ENCODE peak calls at places on chromosome 6, in eight cellular contexts. One of them, this sample, is unnamed.

GRCh38 chr6:21294144-21294543 is 299.4 kb upstream of the SOX4 start:
- DNase-seq in hepatic stellate cell: no peak
- DNase-seq in astrocyte of the spinal cord: no peak
- DNase-seq in RPMI7951: no peak
- DNase-seq in activated T-cell treated with anti-CD3 and anti-CD28 coated beads, Interleukin-2, amount 50 U/mL, for 72 hours: no peak
- DNase-seq in NCI-H774: no peak
- DNase-seq in right cardiac atrium: no peak
- DNase-seq in brain microvascular endothelial cell: no peak
- DNase-seq in this sample: no peak

GRCh38 chr6:13445005-13445743 is 42.2 kb downstream of the GFOD1 start:
- DNase-seq in right cardiac atrium: peak; percentile 82
- DNase-seq in activated T-cell treated with anti-CD3 and anti-CD28 coated beads, Interleukin-2, amount 50 U/mL, for 72 hours: no peak
- DNase-seq in RPMI7951: no peak
- DNase-seq in astrocyte of the spinal cord: no peak
- DNase-seq in hepatic stellate cell: no peak
- DNase-seq in NCI-H774: peak; percentile 52
- DNase-seq in brain microvascular endothelial cell: peak; percentile 27
- DNase-seq in this sample: peak; percentile 60

GRCh38 chr6:110233769-110234374 is 53.6 kb downstream of the CDC40 start:
- DNase-seq in astrocyte of the spinal cord: peak; percentile 32
- DNase-seq in activated T-cell treated with anti-CD3 and anti-CD28 coated beads, Interleukin-2, amount 50 U/mL, for 72 hours: no peak
- DNase-seq in brain microvascular endothelial cell: no peak
- DNase-seq in NCI-H774: no peak
- DNase-seq in right cardiac atrium: no peak
- DNase-seq in RPMI7951: peak; percentile 51
- DNase-seq in hepatic stellate cell: peak; percentile 30
- DNase-seq in this sample: no peak

GRCh38 chr6:15715851-15716250 is 53.0 kb upstream of the DTNBP1 start:
- DNase-seq in astrocyte of the spinal cord: no peak
- DNase-seq in brain microvascular endothelial cell: no peak
- DNase-seq in RPMI7951: no peak
- DNase-seq in NCI-H774: no peak
- DNase-seq in hepatic stellate cell: no peak
- DNase-seq in right cardiac atrium: no peak
- DNase-seq in activated T-cell treated with anti-CD3 and anti-CD28 coated beads, Interleukin-2, amount 50 U/mL, for 72 hours: no peak
- DNase-seq in this sample: no peak

GRCh38 chr6:43143235-43144124 is 27.6 kb upstream of the SRF start:
- DNase-seq in NCI-H774: peak; percentile 53
- DNase-seq in brain microvascular endothelial cell: peak; percentile 80
- DNase-seq in activated T-cell treated with anti-CD3 and anti-CD28 coated beads, Interleukin-2, amount 50 U/mL, for 72 hours: peak; percentile 88
- DNase-seq in hepatic stellate cell: peak; percentile 96
- DNase-seq in RPMI7951: peak; percentile 87
- DNase-seq in astrocyte of the spinal cord: peak; percentile 92
- DNase-seq in right cardiac atrium: peak; percentile 96
- DNase-seq in this sample: peak; percentile 63

GRCh38 chr6:144957236-144957937 is 672.3 kb downstream of the UTRN start:
- DNase-seq in astrocyte of the spinal cord: peak; percentile 20
- DNase-seq in brain microvascular endothelial cell: peak; percentile 22
- DNase-seq in RPMI7951: no peak
- DNase-seq in NCI-H774: no peak
- DNase-seq in right cardiac atrium: no peak
- DNase-seq in hepatic stellate cell: no peak
- DNase-seq in activated T-cell treated with anti-CD3 and anti-CD28 coated beads, Interleukin-2, amount 50 U/mL, for 72 hours: no peak
- DNase-seq in this sample: no peak

GRCh38 chr6:56965126-56965525 is 10.2 kb downstream of the BEND6 start:
- DNase-seq in brain microvascular endothelial cell: no peak
- DNase-seq in hepatic stellate cell: no peak
- DNase-seq in astrocyte of the spinal cord: no peak
- DNase-seq in activated T-cell treated with anti-CD3 and anti-CD28 coated beads, Interleukin-2, amount 50 U/mL, for 72 hours: no peak
- DNase-seq in RPMI7951: no peak
- DNase-seq in NCI-H774: no peak
- DNase-seq in right cardiac atrium: no peak
- DNase-seq in this sample: no peak

GRCh38 chr6:160679402-160679769 is 15.3 kb upstream of the LPA start:
- DNase-seq in right cardiac atrium: no peak
- DNase-seq in brain microvascular endothelial cell: no peak
- DNase-seq in activated T-cell treated with anti-CD3 and anti-CD28 coated beads, Interleukin-2, amount 50 U/mL, for 72 hours: no peak
- DNase-seq in NCI-H774: no peak
- DNase-seq in astrocyte of the spinal cord: no peak
- DNase-seq in RPMI7951: no peak
- DNase-seq in hepatic stellate cell: no peak
- DNase-seq in this sample: no peak

GRCh38 chr6:135496805-135497411 is 632 bp downstream of the AHI1 start:
- DNase-seq in NCI-H774: no peak
- DNase-seq in brain microvascular endothelial cell: no peak
- DNase-seq in hepatic stellate cell: no peak
- DNase-seq in astrocyte of the spinal cord: peak; percentile 23
- DNase-seq in activated T-cell treated with anti-CD3 and anti-CD28 coated beads, Interleukin-2, amount 50 U/mL, for 72 hours: no peak
- DNase-seq in RPMI7951: no peak
- DNase-seq in right cardiac atrium: no peak
- DNase-seq in this sample: no peak

GRCh38 chr6:64908104-64908503 is 798.9 kb downstream of the EYS start:
- DNase-seq in astrocyte of the spinal cord: no peak
- DNase-seq in right cardiac atrium: peak; percentile 40
- DNase-seq in activated T-cell treated with anti-CD3 and anti-CD28 coated beads, Interleukin-2, amount 50 U/mL, for 72 hours: no peak
- DNase-seq in brain microvascular endothelial cell: no peak
- DNase-seq in hepatic stellate cell: no peak
- DNase-seq in RPMI7951: no peak
- DNase-seq in NCI-H774: no peak
- DNase-seq in this sample: no peak

GRCh38 chr6:71446084-71446869 is 157.7 kb downstream of the OGFRL1 start:
- DNase-seq in NCI-H774: no peak
- DNase-seq in RPMI7951: peak; percentile 39
- DNase-seq in brain microvascular endothelial cell: no peak
- DNase-seq in activated T-cell treated with anti-CD3 and anti-CD28 coated beads, Interleukin-2, amount 50 U/mL, for 72 hours: no peak
- DNase-seq in astrocyte of the spinal cord: no peak
- DNase-seq in hepatic stellate cell: no peak
- DNase-seq in right cardiac atrium: no peak
- DNase-seq in this sample: no peak

GRCh38 chr6:111872521-111873177 is 603 bp downstream of the FYN start:
- DNase-seq in activated T-cell treated with anti-CD3 and anti-CD28 coated beads, Interleukin-2, amount 50 U/mL, for 72 hours: peak; percentile 65
- DNase-seq in NCI-H774: peak; percentile 82
- DNase-seq in hepatic stellate cell: peak; percentile 40
- DNase-seq in brain microvascular endothelial cell: peak; percentile 32
- DNase-seq in astrocyte of the spinal cord: peak; percentile 66
- DNase-seq in right cardiac atrium: peak; percentile 81
- DNase-seq in RPMI7951: no peak
- DNase-seq in this sample: peak; percentile 68

GRCh38 chr6:118697554-118697953 is 46.2 kb upstream of the CEP85L start:
- DNase-seq in brain microvascular endothelial cell: no peak
- DNase-seq in astrocyte of the spinal cord: no peak
- DNase-seq in right cardiac atrium: no peak
- DNase-seq in activated T-cell treated with anti-CD3 and anti-CD28 coated beads, Interleukin-2, amount 50 U/mL, for 72 hours: no peak
- DNase-seq in RPMI7951: no peak
- DNase-seq in NCI-H774: no peak
- DNase-seq in hepatic stellate cell: no peak
- DNase-seq in this sample: no peak

GRCh38 chr6:95431637-95432228 is 145.6 kb upstream of the MANEA start:
- DNase-seq in NCI-H774: peak; percentile 56
- DNase-seq in astrocyte of the spinal cord: peak; percentile 53
- DNase-seq in activated T-cell treated with anti-CD3 and anti-CD28 coated beads, Interleukin-2, amount 50 U/mL, for 72 hours: peak; percentile 12
- DNase-seq in hepatic stellate cell: peak; percentile 0
- DNase-seq in RPMI7951: peak; percentile 24
- DNase-seq in right cardiac atrium: no peak
- DNase-seq in brain microvascular endothelial cell: peak; percentile 32
- DNase-seq in this sample: peak; percentile 33

GRCh38 chr6:56366112-56366852 is 118.9 kb upstream of the COL21A1 start:
- DNase-seq in hepatic stellate cell: no peak
- DNase-seq in right cardiac atrium: no peak
- DNase-seq in astrocyte of the spinal cord: no peak
- DNase-seq in RPMI7951: no peak
- DNase-seq in brain microvascular endothelial cell: no peak
- DNase-seq in NCI-H774: no peak
- DNase-seq in activated T-cell treated with anti-CD3 and anti-CD28 coated beads, Interleukin-2, amount 50 U/mL, for 72 hours: no peak
- DNase-seq in this sample: no peak

GRCh38 chr6:46655803-46656202 is 3.0 kb downstream of the SLC25A27 start:
- DNase-seq in brain microvascular endothelial cell: no peak
- DNase-seq in right cardiac atrium: no peak
- DNase-seq in astrocyte of the spinal cord: no peak
- DNase-seq in NCI-H774: no peak
- DNase-seq in activated T-cell treated with anti-CD3 and anti-CD28 coated beads, Interleukin-2, amount 50 U/mL, for 72 hours: no peak
- DNase-seq in hepatic stellate cell: no peak
- DNase-seq in RPMI7951: peak; percentile 15
- DNase-seq in this sample: no peak

GRCh38 chr6:25278557-25278913 is 639 bp upstream of the CARMIL1 start:
- DNase-seq in RPMI7951: no peak
- DNase-seq in activated T-cell treated with anti-CD3 and anti-CD28 coated beads, Interleukin-2, amount 50 U/mL, for 72 hours: no peak
- DNase-seq in right cardiac atrium: no peak
- DNase-seq in astrocyte of the spinal cord: no peak
- DNase-seq in brain microvascular endothelial cell: peak; percentile 31
- DNase-seq in hepatic stellate cell: no peak
- DNase-seq in NCI-H774: no peak
- DNase-seq in this sample: peak; percentile 25

GRCh38 chr6:5172057-5172683 is 87.0 kb downstream of the PPP1R3G start:
- DNase-seq in RPMI7951: no peak
- DNase-seq in brain microvascular endothelial cell: no peak
- DNase-seq in astrocyte of the spinal cord: no peak
- DNase-seq in hepatic stellate cell: no peak
- DNase-seq in right cardiac atrium: no peak
- DNase-seq in activated T-cell treated with anti-CD3 and anti-CD28 coated beads, Interleukin-2, amount 50 U/mL, for 72 hours: no peak
- DNase-seq in NCI-H774: no peak
- DNase-seq in this sample: peak; percentile 53

GRCh38 chr6:88992741-88993557 is 29.5 kb upstream of the RNGTT start:
- DNase-seq in astrocyte of the spinal cord: no peak
- DNase-seq in brain microvascular endothelial cell: no peak
- DNase-seq in RPMI7951: no peak
- DNase-seq in activated T-cell treated with anti-CD3 and anti-CD28 coated beads, Interleukin-2, amount 50 U/mL, for 72 hours: no peak
- DNase-seq in NCI-H774: no peak
- DNase-seq in hepatic stellate cell: no peak
- DNase-seq in right cardiac atrium: no peak
- DNase-seq in this sample: no peak

GRCh38 chr6:22147983-22148797 is 148.6 kb downstream of the PRL start:
- DNase-seq in RPMI7951: peak; percentile 84
- DNase-seq in activated T-cell treated with anti-CD3 and anti-CD28 coated beads, Interleukin-2, amount 50 U/mL, for 72 hours: no peak
- DNase-seq in brain microvascular endothelial cell: peak; percentile 90
- DNase-seq in NCI-H774: peak; percentile 71
- DNase-seq in astrocyte of the spinal cord: peak; percentile 90
- DNase-seq in hepatic stellate cell: peak; percentile 50
- DNase-seq in right cardiac atrium: peak; percentile 55
- DNase-seq in this sample: peak; percentile 69

GRCh38 chr6:132466952-132467351 is 46.0 kb downstream of the STX7 start:
- DNase-seq in astrocyte of the spinal cord: no peak
- DNase-seq in brain microvascular endothelial cell: no peak
- DNase-seq in right cardiac atrium: no peak
- DNase-seq in hepatic stellate cell: no peak
- DNase-seq in NCI-H774: no peak
- DNase-seq in RPMI7951: no peak
- DNase-seq in activated T-cell treated with anti-CD3 and anti-CD28 coated beads, Interleukin-2, amount 50 U/mL, for 72 hours: no peak
- DNase-seq in this sample: no peak

GRCh38 chr6:158372570-158372969 is 60.3 kb downstream of the TULP4 start:
- DNase-seq in astrocyte of the spinal cord: no peak
- DNase-seq in brain microvascular endothelial cell: no peak
- DNase-seq in hepatic stellate cell: no peak
- DNase-seq in right cardiac atrium: no peak
- DNase-seq in NCI-H774: no peak
- DNase-seq in activated T-cell treated with anti-CD3 and anti-CD28 coated beads, Interleukin-2, amount 50 U/mL, for 72 hours: no peak
- DNase-seq in RPMI7951: no peak
- DNase-seq in this sample: no peak

GRCh38 chr6:145813285-145814034 is 1.1 kb downstream of the FBXO30 start:
- DNase-seq in RPMI7951: peak; percentile 73
- DNase-seq in right cardiac atrium: no peak
- DNase-seq in brain microvascular endothelial cell: peak; percentile 27
- DNase-seq in NCI-H774: peak; percentile 33
- DNase-seq in activated T-cell treated with anti-CD3 and anti-CD28 coated beads, Interleukin-2, amount 50 U/mL, for 72 hours: no peak
- DNase-seq in astrocyte of the spinal cord: peak; percentile 73
- DNase-seq in hepatic stellate cell: peak; percentile 11
- DNase-seq in this sample: peak; percentile 49

GRCh38 chr6:149924933-149925252 is 2.0 kb upstream of the RAET1G start:
- DNase-seq in brain microvascular endothelial cell: no peak
- DNase-seq in right cardiac atrium: no peak
- DNase-seq in NCI-H774: no peak
- DNase-seq in RPMI7951: no peak
- DNase-seq in astrocyte of the spinal cord: no peak
- DNase-seq in activated T-cell treated with anti-CD3 and anti-CD28 coated beads, Interleukin-2, amount 50 U/mL, for 72 hours: no peak
- DNase-seq in hepatic stellate cell: no peak
- DNase-seq in this sample: no peak

GRCh38 chr6:121333196-121333595 is 1.1 kb downstream of the TBC1D32 start:
- DNase-seq in brain microvascular endothelial cell: no peak
- DNase-seq in hepatic stellate cell: no peak
- DNase-seq in RPMI7951: no peak
- DNase-seq in NCI-H774: no peak
- DNase-seq in right cardiac atrium: no peak
- DNase-seq in astrocyte of the spinal cord: no peak
- DNase-seq in activated T-cell treated with anti-CD3 and anti-CD28 coated beads, Interleukin-2, amount 50 U/mL, for 72 hours: no peak
- DNase-seq in this sample: no peak

GRCh38 chr6:169965239-169965638 is 213.8 kb downstream of the ERMARD start:
- DNase-seq in brain microvascular endothelial cell: no peak
- DNase-seq in activated T-cell treated with anti-CD3 and anti-CD28 coated beads, Interleukin-2, amount 50 U/mL, for 72 hours: no peak
- DNase-seq in right cardiac atrium: no peak
- DNase-seq in astrocyte of the spinal cord: no peak
- DNase-seq in RPMI7951: no peak
- DNase-seq in hepatic stellate cell: no peak
- DNase-seq in NCI-H774: no peak
- DNase-seq in this sample: no peak

GRCh38 chr6:113414511-113414910 is 442.6 kb upstream of the MARCKS start:
- DNase-seq in hepatic stellate cell: peak; percentile 22
- DNase-seq in brain microvascular endothelial cell: peak; percentile 79
- DNase-seq in RPMI7951: peak; percentile 83
- DNase-seq in NCI-H774: peak; percentile 38
- DNase-seq in right cardiac atrium: peak; percentile 58
- DNase-seq in astrocyte of the spinal cord: peak; percentile 71
- DNase-seq in activated T-cell treated with anti-CD3 and anti-CD28 coated beads, Interleukin-2, amount 50 U/mL, for 72 hours: no peak
- DNase-seq in this sample: peak; percentile 30

GRCh38 chr6:132872923-132873322 is 58.6 kb downstream of the RPS12 start:
- DNase-seq in activated T-cell treated with anti-CD3 and anti-CD28 coated beads, Interleukin-2, amount 50 U/mL, for 72 hours: no peak
- DNase-seq in right cardiac atrium: no peak
- DNase-seq in brain microvascular endothelial cell: no peak
- DNase-seq in NCI-H774: no peak
- DNase-seq in hepatic stellate cell: no peak
- DNase-seq in astrocyte of the spinal cord: no peak
- DNase-seq in RPMI7951: no peak
- DNase-seq in this sample: no peak

GRCh38 chr6:63572733-63573139 is 456 bp downstream of the LOC128125822 start:
- DNase-seq in astrocyte of the spinal cord: no peak
- DNase-seq in RPMI7951: no peak
- DNase-seq in activated T-cell treated with anti-CD3 and anti-CD28 coated beads, Interleukin-2, amount 50 U/mL, for 72 hours: no peak
- DNase-seq in NCI-H774: no peak
- DNase-seq in brain microvascular endothelial cell: no peak
- DNase-seq in right cardiac atrium: no peak
- DNase-seq in hepatic stellate cell: peak; percentile 16
- DNase-seq in this sample: no peak

GRCh38 chr6:126661646-126662045 is 321.7 kb downstream of the CENPW start:
- DNase-seq in astrocyte of the spinal cord: peak; percentile 45
- DNase-seq in activated T-cell treated with anti-CD3 and anti-CD28 coated beads, Interleukin-2, amount 50 U/mL, for 72 hours: no peak
- DNase-seq in hepatic stellate cell: peak; percentile 29
- DNase-seq in brain microvascular endothelial cell: peak; percentile 57
- DNase-seq in RPMI7951: no peak
- DNase-seq in right cardiac atrium: no peak
- DNase-seq in NCI-H774: no peak
- DNase-seq in this sample: no peak

GRCh38 chr6:117142145-117142544 is 123.2 kb upstream of the VGLL2 start:
- DNase-seq in astrocyte of the spinal cord: no peak
- DNase-seq in RPMI7951: no peak
- DNase-seq in NCI-H774: no peak
- DNase-seq in activated T-cell treated with anti-CD3 and anti-CD28 coated beads, Interleukin-2, amount 50 U/mL, for 72 hours: no peak
- DNase-seq in right cardiac atrium: no peak
- DNase-seq in brain microvascular endothelial cell: no peak
- DNase-seq in hepatic stellate cell: no peak
- DNase-seq in this sample: no peak

GRCh38 chr6:77965449-77965848 is 312.6 kb downstream of the MEI4 start:
- DNase-seq in astrocyte of the spinal cord: no peak
- DNase-seq in NCI-H774: no peak
- DNase-seq in right cardiac atrium: no peak
- DNase-seq in brain microvascular endothelial cell: no peak
- DNase-seq in activated T-cell treated with anti-CD3 and anti-CD28 coated beads, Interleukin-2, amount 50 U/mL, for 72 hours: no peak
- DNase-seq in RPMI7951: no peak
- DNase-seq in hepatic stellate cell: no peak
- DNase-seq in this sample: no peak